ENCODE peak calls at places on chromosome 5, in seven cellular contexts. L, Z, D, T, M, B and X are unnamed samples. For H3K4me1, the result is how much of the 10 kb centered on the place peaks cover.

GRCh38 chr5:179345429-179346321 is at the start of gene ADAMTS2:
- DNase-seq in B (peak), L (no peak), M (peak), D (no peak), Z (peak), T (peak), X (peak)

GRCh38 chr5:1431021-1431811 is 14.0 kb downstream of the SLC6A3 start:
- DNase-seq in D (no peak), T (no peak), B (no peak), Z (no peak), L (no peak), M (no peak), X (no peak)

GRCh38 chr5:149801307-149801985 is 71.3 kb downstream of the PPARGC1B start:
- DNase-seq in D (no peak), L (no peak), Z (no peak), M (peak), B (no peak), T (no peak), X (no peak)

GRCh38 chr5:132839426-132840301 is 9.2 kb upstream of the SHROOM1 start:
- DNase-seq in T (no peak), D (no peak), B (peak), M (no peak), Z (peak), L (no peak), X (no peak)

GRCh38 chr5:64532212-64532611 is 26.4 kb downstream of the RGS7BP start:
- DNase-seq in Z (no peak), D (no peak), L (no peak), T (no peak), M (no peak), B (no peak), X (no peak)

GRCh38 chr5:123814796-123815479 is 303.0 kb downstream of the CSNK1G3 start:
- DNase-seq in Z (no peak), B (no peak), D (no peak), M (no peak), L (peak), T (no peak), X (no peak)

GRCh38 chr5:7894439-7894838 is 25.5 kb downstream of the MTRR start:
- DNase-seq in D (no peak), Z (no peak), T (no peak), M (no peak), B (no peak), L (no peak), X (no peak)

GRCh38 chr5:166236327-166236726 is 2055.1 kb upstream of the WWC1 start:
- DNase-seq in T (no peak), Z (no peak), B (no peak), L (no peak), M (no peak), D (no peak), X (no peak)

GRCh38 chr5:40481226-40481625 is 198.5 kb upstream of the PTGER4 start:
- DNase-seq in Z (no peak), M (no peak), L (no peak), D (no peak), B (peak), T (no peak), X (no peak)

DNA sequence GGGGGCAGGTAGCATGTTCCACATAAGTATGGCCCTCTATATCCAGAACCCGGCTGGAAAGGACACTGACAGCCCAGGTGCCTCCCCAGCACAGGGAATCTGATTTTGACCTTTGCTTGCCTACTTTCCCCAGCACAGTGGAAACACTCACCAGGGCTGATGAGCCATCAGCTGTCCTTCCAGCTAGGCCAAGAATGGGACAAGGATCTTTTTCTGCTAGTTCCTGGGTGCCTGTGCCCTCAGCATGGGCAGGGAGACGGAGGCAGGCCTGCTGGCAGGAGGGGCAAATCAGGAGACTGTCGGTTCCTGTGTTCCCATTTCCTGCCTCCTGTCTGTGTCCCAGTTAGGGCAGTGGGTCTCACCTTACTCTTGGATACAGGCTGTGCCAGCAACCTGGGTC is 1.1 kb downstream of the CYFIP2 start:
- DNase-seq in B (no peak), T (no peak), L (no peak), D (no peak), M (no peak), Z (no peak), X (no peak)
- H3K4me1 ChIP-seq in B (under half), T (half or more), L (under half), D (half or more), M (under half), Z (under half), X (under half)

GRCh38 chr5:144406463-144406862 is 235.8 kb downstream of the KCTD16 start:
- DNase-seq in D (no peak), B (no peak), M (no peak), T (no peak), L (no peak), Z (no peak), X (no peak)
- H3K4me3 ChIP-seq in D (no peak), B (no peak), M (no peak), T (no peak), L (no peak), Z (no peak), X (no peak)

DNA sequence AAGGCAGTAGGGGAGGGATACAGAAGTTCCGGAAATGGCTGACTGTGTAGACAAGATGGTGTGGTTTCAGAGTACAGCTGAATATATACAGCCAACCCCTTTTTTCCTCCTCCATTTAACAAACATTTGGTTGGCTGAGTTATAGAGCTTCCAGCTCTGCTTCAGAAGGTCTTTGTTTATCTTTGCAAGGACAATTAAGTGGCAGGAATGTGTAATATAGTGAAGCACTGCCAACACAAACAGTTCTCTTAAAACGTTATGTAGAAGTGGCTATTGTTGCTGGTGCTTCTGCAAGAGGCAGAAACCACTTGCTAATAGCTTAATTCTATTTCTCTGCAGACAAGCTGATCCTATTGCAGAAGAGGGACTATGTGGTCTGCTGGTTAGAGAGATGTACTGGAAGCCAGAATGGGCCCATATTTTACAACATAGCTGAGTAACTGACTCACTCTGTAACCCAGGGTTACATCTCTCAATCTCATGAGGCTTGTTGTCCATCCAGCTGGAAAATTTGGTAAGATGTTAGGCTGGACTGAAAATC is 62.7 kb upstream of the OSMR start:
- DNase-seq in B (peak), Z (no peak), T (no peak), L (peak), M (no peak), D (no peak), X (no peak)
- TF ChIP-seq CTCF in B (no peak), Z (no peak), T (peak), L (no peak), M (no peak), D (no peak), X (no peak)

DNA sequence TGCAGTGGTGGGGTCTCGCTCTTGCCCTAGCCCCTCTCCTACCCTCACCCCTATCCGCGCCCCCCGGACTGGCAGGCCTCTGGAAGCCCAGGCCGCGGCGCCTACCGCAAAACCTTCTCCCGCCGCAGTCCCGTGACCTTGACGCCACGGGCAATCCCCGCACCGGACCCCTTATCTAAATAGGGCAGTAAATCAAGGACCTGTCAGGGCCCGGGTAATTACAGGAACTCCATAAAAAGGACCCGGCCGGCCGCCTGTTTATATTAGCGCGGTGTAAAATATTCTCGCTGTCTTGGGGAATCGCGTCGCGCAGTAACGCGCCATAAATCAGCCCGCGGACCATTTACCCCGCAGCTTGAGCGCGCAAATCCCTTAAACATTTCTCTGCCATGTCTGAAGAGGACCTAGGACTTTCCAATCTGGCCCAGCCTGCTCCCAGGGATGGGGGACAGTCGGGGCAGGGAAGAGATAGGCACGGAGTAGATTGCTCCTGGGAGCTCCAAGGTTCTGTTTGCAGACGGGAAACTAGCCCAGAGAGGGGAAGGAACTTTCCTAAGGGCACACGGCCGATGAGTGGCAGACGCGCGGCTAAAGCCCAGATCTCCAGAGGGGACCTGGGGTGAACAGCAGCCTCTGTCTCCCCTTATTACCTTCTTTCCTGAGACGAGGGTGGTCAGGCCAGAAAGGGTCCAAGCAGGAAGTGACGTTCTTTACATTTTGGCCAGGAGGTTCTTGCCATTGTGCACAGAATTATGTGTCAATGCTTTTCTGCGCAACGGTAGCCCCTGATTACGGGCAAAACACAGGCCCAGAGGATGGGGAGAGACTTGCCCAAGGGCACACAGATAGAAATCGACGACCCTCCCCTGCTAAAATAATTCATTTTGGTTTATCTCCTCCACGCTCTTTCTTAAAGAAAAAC is 4.8 kb upstream of the HAND1 start:
- DNase-seq in L (no peak), Z (peak), B (peak), T (no peak), D (no peak), M (peak), X (no peak)
- H3K4me1 ChIP-seq in L (under half), Z (under half), B (half or more), T (under half), D (under half), M (under half), X (under half)

DNA sequence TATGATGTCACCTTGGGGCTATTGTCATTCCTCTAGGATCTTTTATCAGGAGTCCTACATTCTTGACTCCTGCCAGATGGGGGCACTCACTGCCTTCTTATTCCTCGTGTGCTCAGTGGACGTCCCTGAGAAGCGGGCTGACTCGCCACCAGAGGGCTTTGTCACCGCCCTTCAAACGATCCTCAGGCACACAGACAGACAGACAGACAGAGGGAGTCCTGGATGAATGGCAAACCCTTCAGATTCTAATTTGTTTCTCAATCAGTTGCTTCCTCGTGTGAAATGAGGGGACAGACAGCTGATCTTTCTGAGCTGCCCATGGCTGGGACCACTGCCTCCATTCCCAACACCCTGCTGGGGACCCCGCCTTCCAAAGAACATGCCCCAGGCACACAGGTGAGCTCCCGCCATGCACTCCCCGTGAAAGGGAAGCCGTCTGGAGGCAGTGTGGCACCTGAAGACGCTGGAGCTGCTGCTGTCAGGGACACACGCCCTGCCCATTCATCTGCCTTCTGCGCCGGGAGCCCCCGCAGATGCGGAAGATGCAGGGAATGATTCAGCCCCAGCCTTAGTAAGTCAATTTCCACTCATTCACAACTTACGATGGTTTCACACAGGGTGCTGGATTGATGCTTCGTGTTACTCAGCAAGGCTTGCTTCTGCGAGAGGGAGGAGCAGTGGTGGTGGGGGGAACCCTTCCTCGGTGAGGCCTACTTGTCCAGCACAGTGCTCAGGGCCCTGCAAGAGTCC is 24.9 kb upstream of the SH3PXD2B start:
- DNase-seq in B (peak), Z (peak), T (peak), M (peak), D (peak), L (peak), X (peak)
- H3K4me3 ChIP-seq in B (no peak), Z (no peak), T (peak), M (no peak), D (no peak), L (no peak), X (no peak)

DNA sequence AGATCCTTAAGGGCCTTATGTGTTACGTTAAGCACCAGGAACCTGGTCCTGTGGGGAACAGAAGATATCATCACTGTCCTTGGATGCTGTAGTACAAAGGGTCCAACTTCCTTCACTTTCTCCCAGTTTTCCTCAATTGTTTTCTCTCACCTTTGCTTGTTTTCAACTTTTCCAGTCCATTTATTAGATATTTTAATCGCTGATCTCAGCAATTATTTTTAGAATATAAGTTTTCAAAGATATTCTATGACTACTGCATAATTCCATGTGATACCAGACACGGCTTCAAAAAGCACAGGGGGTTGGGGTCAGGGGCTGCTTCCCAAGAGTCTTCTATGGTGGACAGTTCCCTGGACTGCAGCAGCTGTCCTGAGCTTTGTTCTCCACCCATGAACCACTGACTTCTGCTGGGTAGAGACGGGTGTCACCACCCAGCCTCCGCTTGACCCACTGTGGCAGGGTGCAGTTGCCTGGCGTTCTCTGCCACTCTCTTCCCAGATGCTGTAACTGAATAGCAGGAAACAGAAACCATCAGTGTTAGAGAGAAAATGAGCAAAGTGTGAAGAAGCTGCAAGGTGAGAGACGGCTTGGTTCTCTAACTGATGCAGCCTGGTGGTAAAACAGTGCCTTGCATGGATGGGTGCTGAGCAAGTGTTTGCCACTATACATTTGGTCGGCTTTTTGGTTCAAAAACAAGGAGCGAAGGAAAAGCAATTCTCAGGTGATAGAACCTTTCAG is 383.0 kb downstream of the RAB3C start:
- DNase-seq in B (no peak), D (no peak), Z (peak), T (no peak), L (no peak), M (no peak), X (no peak)
- TF ChIP-seq CTCF in B (no peak), D (no peak), Z (peak), T (no peak), L (no peak), M (no peak), X (no peak)

GRCh38 chr5:152404494-152404893 is 585 bp downstream of the NMUR2 start:
- DNase-seq in L (no peak), Z (no peak), B (no peak), D (no peak), M (no peak), T (no peak), X (no peak)
- H3K4me1 ChIP-seq in L (under half), Z (under half), B (under half), D (under half), M (under half), T (under half), X (under half)

GRCh38 chr5:73749485-73750270 is 123.7 kb downstream of the ARHGEF28 start:
- DNase-seq in T (no peak), M (no peak), D (no peak), L (no peak), Z (no peak), B (no peak), X (peak)

GRCh38 chr5:73745806-73746205 is 119.8 kb downstream of the ARHGEF28 start:
- DNase-seq in D (no peak), T (no peak), B (no peak), L (no peak), Z (no peak), M (no peak), X (no peak)

GRCh38 chr5:73748510-73749410 is 122.8 kb downstream of the ARHGEF28 start:
- DNase-seq in M (no peak), T (peak), D (no peak), Z (no peak), B (no peak), L (no peak), X (peak)

GRCh38 chr5:73746608-73747007 is 120.6 kb downstream of the ARHGEF28 start:
- DNase-seq in D (no peak), B (no peak), T (no peak), M (no peak), Z (no peak), L (no peak), X (no peak)

DNA sequence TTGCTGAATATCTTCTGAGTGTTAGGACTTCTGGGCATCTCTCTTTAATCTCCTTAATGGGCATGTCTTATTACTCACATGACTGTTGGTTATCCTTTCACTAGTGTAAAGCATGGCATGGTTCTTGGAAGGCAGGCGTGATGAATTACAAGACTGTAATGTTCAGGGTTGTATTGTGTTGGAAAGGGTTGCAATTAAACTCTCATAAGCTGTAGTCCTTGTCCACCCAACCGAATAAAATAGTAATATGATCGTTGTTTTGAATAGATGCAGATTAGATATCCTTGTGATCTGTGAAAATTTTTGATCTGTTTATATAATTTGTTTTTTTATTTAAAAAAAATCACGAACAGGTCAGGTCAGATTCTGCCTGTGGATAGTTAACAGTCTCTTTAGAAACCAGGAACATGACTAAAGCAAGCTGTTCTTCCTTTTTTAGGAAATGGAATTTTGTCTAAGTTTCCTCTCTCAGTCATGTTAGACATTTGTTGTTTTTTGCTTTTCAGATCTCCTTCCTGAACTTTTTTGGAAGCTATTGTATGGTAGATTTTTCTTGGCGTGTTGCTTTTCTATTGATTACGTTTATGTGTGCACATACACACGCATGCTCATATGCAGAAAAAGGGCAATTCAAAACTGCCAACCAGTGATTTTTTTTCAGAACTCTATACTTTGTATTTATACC is 121.8 kb downstream of the ARHGEF28 start:
- DNase-seq in M (no peak), B (no peak), D (no peak), Z (no peak), L (no peak), T (no peak), X (no peak)
- H3K4me3 ChIP-seq in M (no peak), B (no peak), D (no peak), Z (no peak), L (no peak), T (no peak), X (no peak)